ENCODE peak calls at places on chromosomes 7 and 10, in five cellular contexts. P is NT2/D1; Y is kidney tubule cell; A is stimulated activated naive B cell treated with anti-CD40 and anti-IgM and Interleukin-4, amounts not matched to agents 10 μg/mL and 1 μg/mL and 100 μg/mL, for 72 hours; E is HTR-8/SVneo. F is an unnamed sample.

GRCh38 chr7:157699357-157700013 is 362.7 kb downstream of the DNAJB6 start:
- DNase-seq in P (no peak), Y (no peak), A (no peak), E (no peak), F (no peak)

GRCh38 chr7:94412762-94413322 is 18.1 kb downstream of the COL1A2 start:
- DNase-seq in P (no peak), Y (no peak), A (no peak), E (no peak), F (no peak)

GRCh38 chr7:140051822-140052221 is 10.9 kb downstream of the PARP12 start:
- DNase-seq in P (no peak), Y (no peak), A (no peak), E (no peak), F (no peak)

GRCh38 chr7:130891254-130892094 is 157.5 kb upstream of the KLF14 start:
- DNase-seq in P (no peak), Y (peak), A (no peak), E (no peak), F (peak)

GRCh38 chr7:106542550-106543220 is 118.3 kb downstream of the CCDC71L start:
- DNase-seq in P (peak), Y (peak), A (peak), E (peak), F (peak)

GRCh38 chr7:92809397-92810241 is 26.8 kb downstream of the CDK6 start:
- DNase-seq in P (no peak), Y (peak), A (peak), E (peak), F (peak)

GRCh38 chr10:95196053-95196452 is 2.0 kb downstream of the ACSM6 start:
- DNase-seq in P (no peak), Y (no peak), A (no peak), E (no peak), F (no peak)

GRCh38 chr10:97895915-97896314 is 46.3 kb downstream of the GOLGA7B start:
- DNase-seq in P (no peak), Y (no peak), A (no peak), E (no peak), F (no peak)

GRCh38 chr10:120732643-120733313 is 118.4 kb upstream of the WDR11 start:
- DNase-seq in P (no peak), Y (no peak), A (no peak), E (no peak), F (no peak)